ENCODE peak calls at places on chromosomes 12 and 14, in six cellular contexts. D is H9, Y is cardiac fibroblast, P is fibroblast of pulmonary artery, H is pancreas, X is fibroblast of mammary gland. E is an unnamed sample.

GRCh38 chr14:52888159-52888558 is 62.7 kb downstream of the FERMT2 start:
- DNase-seq in D (no peak), Y (no peak), P (no peak), H (no peak), X (no peak), E (no peak)

GRCh38 chr12:59787610-59788009 is 191.8 kb downstream of the SLC16A7 start:
- DNase-seq in D (no peak), Y (no peak), P (no peak), H (no peak), X (no peak), E (no peak)

GRCh38 chr12:109542876-109543275 is 30.4 kb downstream of the MMAB start:
- DNase-seq in D (no peak), Y (no peak), P (no peak), H (no peak), X (no peak), E (no peak)

GRCh38 chr14:52455291-52456088 is 96.8 kb downstream of the TXNDC16 start:
- DNase-seq in D (no peak), Y (peak), P (peak), H (no peak), X (peak), E (peak)

GRCh38 chr12:51922762-51923505 is 15.6 kb downstream of the ACVRL1 start:
- DNase-seq in D (no peak), Y (peak), P (peak), H (peak), X (peak), E (peak)

GRCh38 chr12:5244513-5244972 is 187.4 kb upstream of the NTF3 start:
- DNase-seq in D (peak), Y (no peak), P (no peak), H (no peak), X (no peak), E (no peak)

GRCh38 chr12:18479266-18479665 is 217.9 kb downstream of the PIK3C2G start:
- DNase-seq in D (no peak), Y (no peak), P (no peak), H (no peak), X (no peak), E (peak)

GRCh38 chr14:89616425-89617141 is 199.6 kb upstream of the FOXN3 start:
- DNase-seq in D (no peak), Y (peak), P (peak), H (no peak), X (peak), E (peak)

GRCh38 chr14:97970222-97970621 is 1173.0 kb downstream of the VRK1 start:
- DNase-seq in D (no peak), Y (no peak), P (no peak), H (no peak), X (no peak), E (no peak)

GRCh38 chr12:115103884-115104883 is 420.2 kb upstream of the TBX3 start:
- DNase-seq in D (no peak), Y (peak), P (peak), H (no peak), X (peak), E (no peak)

GRCh38 chr14:70333289-70333688 is 26.2 kb downstream of the COX16 start:
- DNase-seq in D (no peak), Y (no peak), P (no peak), H (no peak), X (no peak), E (no peak)

GRCh38 chr14:100858838-100859220 is 32.9 kb downstream of the MEG3 start:
- DNase-seq in D (no peak), Y (no peak), P (no peak), H (peak), X (no peak), E (no peak)

GRCh38 chr14:22994762-22995275 is 12.5 kb upstream of the AJUBA start:
- DNase-seq in D (peak), Y (peak), P (peak), H (no peak), X (peak), E (peak)

GRCh38 chr12:3243376-3244084 is 166.4 kb downstream of the TSPAN9 start:
- DNase-seq in D (no peak), Y (no peak), P (no peak), H (no peak), X (no peak), E (no peak)

GRCh38 chr12:80151131-80151530 is 51.8 kb downstream of the OTOGL start:
- DNase-seq in D (no peak), Y (no peak), P (no peak), H (no peak), X (no peak), E (no peak)

GRCh38 chr14:51540364-51540763 is 111.3 kb upstream of the FRMD6 start:
- DNase-seq in D (no peak), Y (peak), P (peak), H (no peak), X (peak), E (peak)

GRCh38 chr14:80522936-80523335 is 311.6 kb upstream of the DIO2 start:
- DNase-seq in D (no peak), Y (peak), P (peak), H (no peak), X (peak), E (no peak)

GRCh38 chr12:10212623-10213131 is at the start of gene GABARAPL1:
- DNase-seq in D (peak), Y (peak), P (peak), H (peak), X (peak), E (peak)

GRCh38 chr12:83690465-83690864 is 1003.8 kb downstream of the TMTC2 start:
- DNase-seq in D (no peak), Y (no peak), P (no peak), H (no peak), X (no peak), E (peak)

GRCh38 chr14:101601603-101602465 is 40.5 kb downstream of the DIO3 start:
- DNase-seq in D (no peak), Y (no peak), P (no peak), H (peak), X (no peak), E (no peak)

GRCh38 chr12:49912345-49912744 is 8.6 kb upstream of the FAIM2 start:
- DNase-seq in D (peak), Y (no peak), P (no peak), H (no peak), X (no peak), E (no peak)

GRCh38 chr14:102914474-102915291 is 7.8 kb upstream of the AMN start:
- DNase-seq in D (no peak), Y (no peak), P (no peak), H (no peak), X (no peak), E (no peak)

GRCh38 chr12:107523760-107524558 is 161.6 kb upstream of the PWP1 start:
- DNase-seq in D (no peak), Y (no peak), P (no peak), H (no peak), X (no peak), E (no peak)

GRCh38 chr12:19198272-19198671 is 68.7 kb downstream of the PLEKHA5 start:
- DNase-seq in D (no peak), Y (peak), P (peak), H (no peak), X (peak), E (peak)

GRCh38 chr14:104678901-104679705 is 10.3 kb upstream of the INF2 start:
- DNase-seq in D (no peak), Y (no peak), P (no peak), H (no peak), X (no peak), E (no peak)

GRCh38 chr12:52310622-52311281 is 10.4 kb downstream of the KRT83 start:
- DNase-seq in D (no peak), Y (peak), P (peak), H (no peak), X (no peak), E (no peak)

GRCh38 chr14:26598081-26598671 is 343 bp upstream of the NOVA1 start:
- DNase-seq in D (peak), Y (peak), P (peak), H (peak), X (peak), E (no peak)

GRCh38 chr14:51828017-51828797 is 32.2 kb upstream of the GNG2 start:
- DNase-seq in D (no peak), Y (peak), P (peak), H (no peak), X (peak), E (peak)

GRCh38 chr12:116934908-116935698 is 24.4 kb downstream of the FBXW8 start:
- DNase-seq in D (no peak), Y (no peak), P (no peak), H (no peak), X (no peak), E (no peak)

GRCh38 chr12:63150255-63151060 is 543 bp downstream of the AVPR1A start:
- DNase-seq in D (peak), Y (no peak), P (no peak), H (peak), X (no peak), E (no peak)

GRCh38 chr14:94612174-94612573 is at the start of gene SERPINA3:
- DNase-seq in D (no peak), Y (peak), P (peak), H (no peak), X (peak), E (peak)

GRCh38 chr12:71315328-71315960 is 124.2 kb upstream of the LGR5 start:
- DNase-seq in D (no peak), Y (no peak), P (no peak), H (no peak), X (no peak), E (peak)

GRCh38 chr14:63276492-63277342 is 42.0 kb downstream of the GPHB5 start:
- DNase-seq in D (no peak), Y (peak), P (peak), H (no peak), X (peak), E (peak)

GRCh38 chr12:60152756-60153155 is 556.9 kb downstream of the SLC16A7 start:
- DNase-seq in D (no peak), Y (no peak), P (no peak), H (no peak), X (no peak), E (peak)

GRCh38 chr12:27779416-27779815 is 617 bp upstream of the KLHL42 start:
- DNase-seq in D (peak), Y (peak), P (peak), H (peak), X (peak), E (no peak)
- TF ChIP-seq CTCF in D (no peak), Y (no peak), P (no peak), H (no peak), X (no peak), E (no peak)

GRCh38 chr14:64298773-64299172 is 4.6 kb upstream of the ESR2 start:
- DNase-seq in D (no peak), Y (no peak), P (peak), H (no peak), X (peak), E (no peak)
- TF ChIP-seq CTCF in D (peak), Y (no peak), P (peak), H (no peak), X (no peak), E (no peak)

GRCh38 chr12:123938679-123939480 is 33.8 kb downstream of the CCDC92 start:
- DNase-seq in D (peak), Y (no peak), P (no peak), H (no peak), X (peak), E (no peak)
- TF ChIP-seq CTCF in D (peak), Y (peak), P (peak), H (no peak), X (peak), E (peak)

DNA sequence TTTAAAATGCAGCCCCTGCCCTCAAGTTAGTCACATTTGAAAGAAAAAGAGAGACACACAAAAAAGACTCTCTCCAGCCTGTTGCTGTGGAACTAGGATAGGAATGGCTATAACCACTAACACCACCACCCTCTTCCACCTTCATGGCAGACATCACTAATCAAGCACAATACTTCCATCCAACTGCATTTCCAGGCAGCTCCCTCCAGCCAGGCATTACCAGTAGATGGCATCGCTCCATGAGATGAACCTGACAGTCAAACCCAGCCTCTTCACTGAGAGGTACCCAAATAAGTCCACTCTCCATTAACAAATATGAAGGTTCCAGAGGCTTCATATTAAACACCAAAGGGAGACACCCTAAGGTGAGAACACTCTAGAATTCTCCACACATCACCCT is 24.4 kb downstream of the SLC8B1 start:
- DNase-seq in D (peak), Y (no peak), P (peak), H (no peak), X (peak), E (peak)
- TF ChIP-seq CTCF in D (peak), Y (no peak), P (peak), H (no peak), X (peak), E (peak)

DNA sequence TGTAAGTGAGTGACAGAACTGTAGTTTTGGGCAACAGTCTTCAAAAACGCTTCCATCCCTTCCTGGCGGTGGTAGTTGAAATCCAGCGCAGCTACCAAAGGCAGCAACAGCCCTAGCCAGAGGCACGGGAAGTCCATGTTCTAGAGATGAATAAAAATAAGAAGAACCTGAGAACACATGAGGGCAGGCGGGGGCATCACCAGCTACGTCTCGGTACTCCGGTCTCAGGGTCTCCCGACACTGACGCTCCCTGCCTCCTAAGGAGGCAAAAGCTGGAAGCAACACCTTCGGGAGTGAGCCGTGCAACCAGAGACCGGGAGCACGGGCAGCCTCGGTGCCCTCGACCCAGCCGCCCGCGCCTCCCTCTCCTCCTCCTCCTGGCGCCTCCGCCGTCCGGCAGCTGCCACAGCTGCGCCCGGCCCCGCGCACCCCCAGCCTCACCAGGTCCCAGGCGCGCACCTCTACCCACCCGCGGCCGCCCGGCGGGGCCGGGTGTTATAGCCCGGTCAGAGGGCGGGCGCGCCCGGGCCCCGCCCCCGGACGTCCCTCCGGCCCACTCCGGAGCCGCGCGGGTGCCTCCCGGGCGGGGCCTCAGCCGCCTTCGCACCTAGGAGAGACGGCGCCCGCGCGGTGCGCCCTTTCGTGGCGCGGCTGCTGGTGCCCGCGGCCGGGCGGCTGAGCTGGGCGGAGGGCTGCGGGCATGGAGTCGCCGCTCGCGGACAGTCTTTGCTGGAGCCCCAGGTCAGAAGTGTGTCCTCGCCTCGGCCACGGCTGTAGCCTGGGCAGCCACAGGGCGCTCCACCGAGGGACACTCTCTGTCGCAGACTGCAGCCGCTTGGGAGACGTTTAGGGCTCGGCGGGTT is at the start of gene CPM:
- DNase-seq in D (peak), Y (peak), P (peak), H (peak), X (peak), E (peak)
- TF ChIP-seq CTCF in D (no peak), Y (no peak), P (no peak), H (no peak), X (no peak), E (no peak)

GRCh38 chr14:33475623-33476022 is 475.3 kb downstream of the EGLN3 start:
- DNase-seq in D (peak), Y (peak), P (peak), H (no peak), X (peak), E (peak)
- TF ChIP-seq CTCF in D (peak), Y (peak), P (peak), H (no peak), X (peak), E (peak)

DNA sequence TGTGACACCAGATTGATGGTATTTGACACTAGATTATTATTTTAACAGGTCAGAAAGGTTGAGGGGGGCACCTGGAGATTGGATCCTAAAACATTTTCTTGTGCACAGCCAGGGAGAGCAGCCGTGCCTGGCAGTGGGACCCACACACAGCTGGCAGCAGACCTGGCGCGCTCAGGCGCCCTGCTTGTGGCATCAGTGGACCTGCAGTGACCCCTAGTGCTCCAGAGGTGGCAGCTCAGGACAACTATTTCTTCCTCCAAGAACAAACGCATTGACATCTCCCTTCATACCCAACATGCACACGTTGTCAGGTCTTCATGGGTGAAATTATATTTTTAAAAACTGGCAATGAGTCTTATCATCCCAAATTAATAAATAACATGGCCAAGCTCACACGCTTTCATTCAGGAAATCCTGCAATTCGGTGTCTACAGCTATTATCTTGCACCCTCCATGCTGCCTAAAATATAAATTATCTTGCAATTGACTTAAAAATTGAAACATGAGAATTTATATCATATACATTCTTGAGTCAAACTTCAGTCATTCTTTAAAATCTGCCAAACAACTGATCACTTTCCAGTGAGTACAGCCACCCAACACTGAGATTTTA is 7.7 kb upstream of the TMEM132D start:
- DNase-seq in D (peak), Y (peak), P (peak), H (peak), X (peak), E (peak)
- TF ChIP-seq CTCF in D (peak), Y (peak), P (peak), H (peak), X (peak), E (peak)

GRCh38 chr12:123752046-123752445 is 10.1 kb upstream of the DNAH10 start:
- DNase-seq in D (no peak), Y (no peak), P (no peak), H (no peak), X (no peak), E (no peak)

GRCh38 chr12:123749355-123749754 is 12.7 kb upstream of the DNAH10 start:
- DNase-seq in D (no peak), Y (no peak), P (no peak), H (no peak), X (no peak), E (no peak)

GRCh38 chr12:123750159-123750656 is 11.9 kb upstream of the DNAH10 start:
- DNase-seq in D (no peak), Y (no peak), P (no peak), H (no peak), X (no peak), E (no peak)

GRCh38 chr12:123757555-123757954 is 4.5 kb upstream of the DNAH10 start:
- DNase-seq in D (no peak), Y (peak), P (peak), H (no peak), X (peak), E (peak)

GRCh38 chr12:123754041-123754757 is 7.9 kb upstream of the DNAH10 start:
- DNase-seq in D (no peak), Y (no peak), P (no peak), H (no peak), X (no peak), E (no peak)
- TF ChIP-seq CTCF in D (no peak), Y (no peak), P (no peak), H (no peak), X (no peak), E (no peak)

DNA sequence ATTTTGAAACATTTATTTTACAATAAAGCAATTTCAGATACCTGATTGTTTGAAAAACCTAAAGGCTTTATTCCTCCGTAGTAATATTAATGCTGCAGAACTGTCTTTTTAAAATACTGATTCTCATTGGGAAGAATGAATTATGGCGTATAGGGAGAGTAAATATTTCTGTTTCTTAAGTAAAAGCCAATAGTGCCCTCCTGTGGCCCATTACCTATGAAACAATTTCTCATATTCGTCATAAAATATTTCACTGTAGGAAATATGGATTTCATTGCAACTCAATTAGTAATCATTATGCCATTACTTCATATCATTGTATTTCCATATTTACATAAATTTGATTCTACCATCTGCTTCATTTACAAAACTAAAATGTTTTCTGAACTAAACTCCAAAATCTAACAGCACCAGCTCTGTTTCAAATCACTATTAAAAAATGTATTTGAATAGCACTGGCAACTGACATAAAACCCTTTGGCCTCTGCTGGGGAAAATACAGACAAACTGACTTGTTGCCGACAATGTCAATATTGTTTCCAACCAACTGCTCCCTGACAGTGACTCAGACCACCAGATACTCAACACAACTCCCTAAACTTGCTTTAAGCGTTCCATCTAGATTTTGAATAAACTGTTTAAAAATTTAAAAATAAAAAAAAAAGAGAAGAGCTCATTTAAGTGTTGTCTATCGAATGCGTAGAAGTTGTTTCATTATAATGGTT is 290.3 kb downstream of the NAV3 start:
- DNase-seq in D (no peak), Y (peak), P (peak), H (no peak), X (peak), E (peak)
- TF ChIP-seq CTCF in D (peak), Y (peak), P (peak), H (no peak), X (peak), E (peak)

E was measured in MCF 10A.